ENCODE peak calls at places on chromosomes 11 and 22, in five cellular contexts. V is IMR-90, Y is H9, O is H1, B is mesenchymal stem cell. R is an unnamed sample.

GRCh38 chr11:114147389-114148382 is 88.2 kb downstream of the ZBTB16 start:
- DNase-seq in V (no peak), O (no peak), Y (no peak), B (peak), R (no peak)

GRCh38 chr22:36445158-36445668 is 36.2 kb downstream of the TXN2 start:
- DNase-seq in Y (no peak), O (no peak), B (peak), V (peak), R (no peak)

GRCh38 chr11:119699227-119699626 is 29.8 kb downstream of the NECTIN1 start:
- DNase-seq in V (no peak), B (peak), O (no peak), Y (no peak), R (no peak)

GRCh38 chr11:100681064-100681502 is 6.0 kb upstream of the ARHGAP42 start:
- DNase-seq in Y (peak), V (peak), B (peak), O (no peak), R (no peak)

GRCh38 chr11:125224391-125225015 is 60.0 kb downstream of the PKNOX2 start:
- DNase-seq in O (no peak), V (peak), Y (peak), B (peak), R (no peak)

GRCh38 chr22:49983148-49984042 is 22.8 kb downstream of the PIM3 start:
- DNase-seq in B (no peak), O (no peak), V (no peak), Y (peak), R (no peak)

GRCh38 chr22:34055525-34056200 is 135.4 kb upstream of the LARGE1 start:
- DNase-seq in O (peak), B (peak), Y (peak), V (no peak), R (peak)

GRCh38 chr11:35242412-35242811 is 103.4 kb downstream of the CD44 start:
- DNase-seq in Y (no peak), B (no peak), V (peak), O (no peak), R (no peak)

GRCh38 chr11:69116671-69117070 is 39.1 kb upstream of the SMIM38 start:
- DNase-seq in V (no peak), B (no peak), Y (no peak), O (no peak), R (no peak)

GRCh38 chr11:58845342-58845741 is 838 bp upstream of the GLYATL2 start:
- DNase-seq in B (no peak), O (no peak), Y (no peak), V (no peak), R (no peak)

GRCh38 chr11:71441251-71441650 is 6.9 kb downstream of the DHCR7 start:
- DNase-seq in B (no peak), V (no peak), O (no peak), Y (no peak), R (no peak)

GRCh38 chr11:57224537-57224936 is 12.5 kb downstream of the APLNR start:
- DNase-seq in O (no peak), V (peak), B (no peak), Y (no peak), R (no peak)

GRCh38 chr11:28606930-28607329 is 498.7 kb downstream of the METTL15 start:
- DNase-seq in Y (peak), O (no peak), V (no peak), B (peak), R (no peak)

GRCh38 chr22:40396882-40397281 is 26.5 kb downstream of the SGSM3 start:
- DNase-seq in V (peak), B (peak), Y (peak), O (no peak), R (peak)

GRCh38 chr11:62427630-62428233 is 8.9 kb downstream of the SCGB1A1 start:
- DNase-seq in O (no peak), B (peak), Y (no peak), V (peak), R (no peak)

GRCh38 chr11:65489061-65489705 is 9.7 kb upstream of the MALAT1 start:
- DNase-seq in O (no peak), B (peak), Y (peak), V (peak), R (peak)

GRCh38 chr11:101807521-101807920 is 107.3 kb upstream of the CEP126 start:
- DNase-seq in V (no peak), B (no peak), O (no peak), Y (no peak), R (no peak)

GRCh38 chr11:103995896-103996295 is 40.5 kb upstream of the DDI1 start:
- DNase-seq in B (no peak), V (no peak), Y (no peak), O (no peak), R (no peak)

GRCh38 chr22:19986011-19986409 is 30.6 kb downstream of the ARVCF start:
- DNase-seq in V (no peak), O (no peak), Y (no peak), B (no peak), R (no peak)

GRCh38 chr22:19987394-19988306 is 29.0 kb downstream of the ARVCF start:
- DNase-seq in V (no peak), O (no peak), Y (no peak), B (no peak), R (no peak)

GRCh38 chr22:19984851-19985811 is 31.5 kb downstream of the ARVCF start:
- DNase-seq in O (no peak), Y (no peak), V (no peak), B (no peak), R (no peak)

GRCh38 chr22:19988331-19988808 is 28.3 kb downstream of the ARVCF start:
- DNase-seq in O (no peak), V (no peak), Y (no peak), B (no peak), R (no peak)

GRCh38 chr22:19986410-19987341 is 29.9 kb downstream of the ARVCF start:
- DNase-seq in B (peak), V (peak), O (no peak), Y (peak), R (peak)
- H4K91ac ChIP-seq in B (no peak), V (no peak), O (peak), Y (peak), R (no peak)

DNA sequence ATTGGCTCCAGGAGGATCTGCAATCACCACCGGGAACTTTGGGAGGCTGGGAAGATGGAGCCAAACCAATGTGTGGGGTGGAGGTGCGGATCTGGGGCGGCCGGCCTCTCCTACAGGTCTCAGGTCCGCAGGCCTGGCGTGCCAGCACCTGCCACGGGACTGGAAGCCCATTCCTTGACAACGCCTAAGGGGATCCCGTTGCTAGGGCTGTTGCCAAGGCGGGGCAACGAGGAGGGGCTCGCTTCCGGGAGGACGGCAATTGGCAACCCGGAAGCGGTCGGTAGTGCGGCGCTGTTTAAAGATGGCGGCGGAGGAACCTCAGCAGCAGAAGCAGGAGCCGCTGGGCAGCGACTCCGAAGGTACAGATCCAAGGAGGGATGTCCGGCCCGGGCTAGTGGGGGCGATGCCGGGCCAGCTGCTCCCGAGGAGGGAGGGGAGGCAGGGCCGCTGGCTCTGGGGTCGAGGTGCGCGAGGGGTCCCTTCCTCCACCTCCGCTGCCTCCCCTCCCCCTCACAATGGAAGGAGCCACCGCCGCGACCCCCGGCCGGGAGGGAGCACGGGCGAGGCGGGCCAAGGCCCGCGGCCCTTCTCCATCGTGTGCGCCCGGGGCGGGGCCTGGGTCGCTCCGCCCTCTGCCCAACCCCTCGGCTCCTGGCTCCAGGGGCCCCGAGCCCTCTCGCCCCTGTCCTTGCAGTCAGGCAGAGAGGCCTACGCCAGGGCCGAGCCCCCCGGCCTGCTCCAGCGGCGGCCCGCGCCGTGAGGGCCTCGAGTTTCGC is at the start of gene OTUB1:
- DNase-seq in O (peak), V (peak), Y (peak), B (peak), R (peak)
- H3K14ac ChIP-seq in O (no peak), V (peak), Y (peak), B (no peak), R (peak)

DNA sequence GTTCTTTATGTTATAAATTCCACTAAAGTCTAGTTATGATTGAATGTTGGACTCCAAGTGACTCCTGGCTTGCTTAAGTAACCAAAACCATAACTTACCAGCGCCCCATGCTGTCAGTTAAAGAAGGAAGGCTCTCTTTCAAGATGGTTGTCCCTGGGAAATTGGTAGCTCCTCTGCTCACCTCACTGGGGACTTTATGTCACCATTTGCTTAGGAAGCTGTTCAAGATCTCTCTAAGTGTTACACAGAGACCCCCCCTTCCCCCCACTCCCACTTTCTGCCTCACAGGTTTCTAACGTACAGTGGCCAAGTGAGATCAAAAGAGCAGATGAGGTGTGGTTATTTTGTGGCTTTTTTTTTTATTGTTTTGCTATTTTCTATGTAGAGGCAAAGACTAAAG is 301.8 kb downstream of the AASDHPPT start:
- DNase-seq in B (no peak), Y (no peak), V (no peak), O (no peak), R (no peak)
- H2BK15ac ChIP-seq in B (no peak), Y (no peak), V (no peak), O (no peak), R (no peak)

GRCh38 chr11:9462172-9462799 is 1.5 kb downstream of the ZNF143 start:
- DNase-seq in Y (no peak), B (peak), O (no peak), V (peak), R (no peak)

GRCh38 chr11:9461068-9461759 is 402 bp downstream of the ZNF143 start:
- DNase-seq in O (no peak), B (peak), Y (no peak), V (peak), R (peak)

GRCh38 chr11:9461760-9462134 is 935 bp downstream of the ZNF143 start:
- DNase-seq in O (no peak), V (peak), Y (no peak), B (peak), R (no peak)

GRCh38 chr11:9459573-9460321 is 1.1 kb upstream of the ZNF143 start:
- DNase-seq in V (peak), Y (no peak), O (no peak), B (peak), R (peak)

GRCh38 chr11:9460322-9461067 is at the start of gene ZNF143:
- DNase-seq in B (peak), Y (peak), O (peak), V (peak), R (peak)
- H4K91ac ChIP-seq in B (peak), Y (peak), O (peak), V (peak), R (peak)

DNA sequence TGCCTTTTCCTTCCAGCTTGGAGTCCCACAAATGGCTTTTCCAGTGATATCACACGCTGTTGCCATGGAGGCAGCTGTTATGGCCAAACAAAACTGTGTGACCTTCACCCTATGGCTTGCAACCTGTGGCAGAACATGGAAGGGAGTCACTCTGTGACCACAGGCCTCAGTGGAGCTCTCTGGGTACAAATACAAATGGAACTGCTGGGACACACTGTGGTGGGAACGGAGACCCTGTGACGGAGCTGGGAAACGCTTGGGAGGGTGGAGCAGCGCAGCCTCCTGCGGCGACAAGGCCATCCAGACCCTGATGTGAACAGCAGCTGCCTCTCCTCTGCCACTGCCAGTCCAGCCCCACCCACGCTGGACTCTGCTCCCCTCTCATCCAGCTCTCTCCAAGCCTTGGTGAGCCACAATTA is 162.5 kb downstream of the ETS1 start:
- DNase-seq in V (peak), B (peak), Y (no peak), O (no peak), R (no peak)
- H3K14ac ChIP-seq in V (peak), B (no peak), Y (no peak), O (no peak), R (no peak)